ENCODE peak calls at places on chromosomes 12 and 14, in nine cellular contexts. U is HCT116, J is esophagus squamous epithelium, K is heart left ventricle, D is tibial nerve, H is IMR-90, W is H1, S is transverse colon, F is A549. Y is an unnamed sample.

GRCh38 chr12:131591714-131592709 is 118.9 kb upstream of the SFSWAP start:
- DNase-seq in K (no peak), S (no peak), J (no peak), U (no peak), F (no peak), W (no peak), D (no peak), H (no peak), Y (no peak)

GRCh38 chr14:35944847-35945246 is 118.7 kb downstream of the BRMS1L start:
- DNase-seq in D (no peak), H (no peak), S (peak; percentile 26), W (peak; percentile 67), J (no peak), U (peak; percentile 64), F (peak; percentile 56), K (no peak), Y (no peak)

GRCh38 chr14:94411638-94412037 is 23.2 kb upstream of the SERPINA1 start:
- DNase-seq in S (peak; percentile 25), F (no peak), U (no peak), J (no peak), H (no peak), K (no peak), D (no peak), W (no peak), Y (no peak)

GRCh38 chr14:58639842-58640484 is 2.2 kb downstream of the DACT1 start:
- DNase-seq in D (no peak), F (peak; percentile 65), K (peak; percentile 47), U (peak; percentile 62), S (peak; percentile 56), J (no peak), H (peak; percentile 86), W (no peak), Y (no peak)

GRCh38 chr12:24668563-24668962 is 280.3 kb downstream of the BCAT1 start:
- DNase-seq in K (no peak), D (no peak), F (no peak), H (peak; percentile 44), J (no peak), S (no peak), W (no peak), U (no peak), Y (no peak)

GRCh38 chr12:51922762-51923505 is 15.6 kb downstream of the ACVRL1 start:
- DNase-seq in W (no peak), H (peak; percentile 79), S (peak; percentile 58), J (no peak), F (peak; percentile 22), K (peak; percentile 55), D (no peak), U (no peak), Y (no peak)

GRCh38 chr14:70595443-70596185 is 4.8 kb downstream of the MED6 start:
- DNase-seq in U (no peak), H (peak; percentile 48), D (no peak), J (no peak), S (no peak), W (no peak), F (peak; percentile 8), K (no peak), Y (peak; percentile 9)

GRCh38 chr14:88983755-88984154 is 159.3 kb downstream of the TTC8 start:
- DNase-seq in H (peak; percentile 97), S (no peak), U (no peak), J (no peak), K (no peak), D (no peak), W (no peak), F (peak; percentile 88), Y (peak; percentile 6)

GRCh38 chr14:93956514-93957332 is 19.6 kb downstream of the ASB2 start:
- DNase-seq in U (no peak), S (peak; percentile 50), F (no peak), H (no peak), D (no peak), W (no peak), K (peak; percentile 63), J (no peak), Y (no peak)

DNA sequence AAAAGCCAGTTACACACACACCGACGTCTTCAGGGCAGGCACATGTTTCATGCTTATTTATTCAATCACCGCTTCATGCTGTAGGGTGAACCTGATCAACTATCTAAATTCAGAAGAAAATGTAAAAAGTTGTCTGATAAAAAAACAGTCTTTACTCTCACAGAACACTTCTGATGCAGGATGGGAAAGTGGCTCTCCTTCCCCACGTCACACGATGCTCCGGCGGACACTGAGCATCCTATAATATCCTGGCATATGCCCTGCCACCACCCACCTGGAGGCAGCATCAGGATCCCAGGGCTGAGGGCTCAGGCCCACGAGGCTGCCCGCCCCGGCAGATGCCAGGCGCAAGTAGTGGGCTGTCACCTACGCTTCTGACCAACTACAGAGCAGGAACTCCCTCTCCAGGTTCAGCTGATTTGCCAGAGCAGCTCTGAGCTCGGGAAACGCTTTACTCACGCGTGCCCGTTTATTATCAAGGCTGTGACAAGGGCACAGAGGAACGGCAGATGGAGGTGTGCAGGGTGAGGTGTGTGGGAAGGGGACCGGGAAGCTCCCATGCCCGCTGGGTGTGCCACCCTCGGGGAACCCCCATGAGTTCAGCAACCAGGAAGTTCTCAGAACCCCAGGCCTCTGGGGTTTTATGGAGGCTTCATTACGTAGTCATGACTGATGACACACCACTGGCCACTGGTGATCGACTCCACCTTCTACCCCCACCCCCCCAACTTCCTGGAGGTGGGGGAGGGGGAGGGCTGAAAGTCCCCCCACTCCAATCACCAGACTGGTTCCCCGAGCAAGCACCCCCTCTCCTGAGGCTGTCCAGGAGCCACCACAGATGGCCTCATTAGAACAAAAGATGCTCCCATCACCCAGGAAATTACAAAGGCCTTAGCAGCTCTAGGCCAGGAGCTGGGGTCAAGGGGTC is 32.1 kb downstream of the SLC15A4 start:
- DNase-seq in K (peak; percentile 13), D (no peak), J (no peak), S (peak; percentile 23), W (no peak), H (peak; percentile 13), U (no peak), F (no peak), Y (no peak)
- TF ChIP-seq POLR2A in K (no peak), D (no peak), J (no peak), S (no peak), W (no peak), H (no peak), U (no peak), F (no peak), Y (no peak)

GRCh38 chr12:52980773-52981423 is 25.4 kb upstream of the EIF4B start:
- DNase-seq in H (peak; percentile 88), F (peak; percentile 97), J (peak; percentile 22), W (peak; percentile 88), D (peak; percentile 70), S (peak; percentile 93), U (peak; percentile 98), K (peak; percentile 87), Y (peak; percentile 65)
- TF ChIP-seq POLR2A in H (peak; percentile 53), F (no peak), J (no peak), W (no peak), D (no peak), S (no peak), U (no peak), K (no peak), Y (no peak)

DNA sequence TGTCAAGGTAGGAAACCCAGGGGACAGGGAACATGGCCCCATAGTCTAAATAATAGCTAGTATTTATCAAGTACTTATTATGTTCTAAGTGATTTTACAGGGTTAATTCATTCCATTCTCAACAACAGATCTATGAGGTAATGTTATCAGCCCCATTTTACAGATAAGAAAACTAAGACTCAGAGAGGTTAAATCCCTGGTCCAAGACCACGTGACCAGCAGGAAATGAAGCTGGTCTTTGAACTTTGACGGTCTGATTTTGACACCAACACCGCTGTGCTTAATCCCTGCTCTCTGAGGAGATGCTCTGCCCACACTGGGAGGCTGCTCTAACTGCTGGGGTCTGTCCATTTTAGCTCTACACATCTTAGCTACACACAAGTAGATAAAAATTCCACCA is 253.5 kb downstream of the SPTSSA start:
- DNase-seq in F (no peak), D (no peak), J (no peak), W (no peak), H (no peak), U (no peak), K (no peak), S (no peak), Y (no peak)
- TF ChIP-seq POLR2A in F (no peak), D (no peak), J (no peak), W (no peak), H (no peak), U (no peak), K (no peak), S (no peak), Y (no peak)

GRCh38 chr14:23352506-23353432 is at the start of gene SLC22A17:
- DNase-seq in S (peak; percentile 69), H (peak; percentile 92), J (no peak), K (peak; percentile 81), F (peak; percentile 65), W (peak; percentile 86), D (peak; percentile 65), U (peak; percentile 13), Y (peak; percentile 41)
- TF ChIP-seq POLR2A in S (peak; percentile 37), H (peak; percentile 88), J (no peak), K (no peak), F (peak; percentile 84), W (peak; percentile 36), D (peak; percentile 82), U (no peak), Y (peak; percentile 74)

GRCh38 chr12:63151061-63151897 is at the start of gene AVPR1A:
- DNase-seq in S (no peak), F (peak; percentile 6), W (peak; percentile 67), K (peak; percentile 49), H (no peak), J (no peak), D (no peak), U (no peak), Y (no peak)
- TF ChIP-seq POLR2A in S (no peak), F (no peak), W (no peak), K (no peak), H (no peak), J (no peak), D (no peak), U (no peak), Y (no peak)

GRCh38 chr14:49582211-49582977 is 3.8 kb downstream of the RPS29 start:
- DNase-seq in H (no peak), W (no peak), K (no peak), F (no peak), D (no peak), S (no peak), U (no peak), J (no peak), Y (no peak)
- TF ChIP-seq POLR2A in H (no peak), W (peak; percentile 83), K (no peak), F (no peak), D (no peak), S (no peak), U (peak; percentile 10), J (no peak), Y (no peak)

GRCh38 chr12:46210835-46211439 is 57.9 kb downstream of the SLC38A1 start:
- DNase-seq in S (no peak), H (no peak), J (no peak), D (no peak), K (no peak), W (no peak), F (no peak), U (no peak), Y (no peak)

GRCh38 chr12:46209165-46209564 is 59.7 kb downstream of the SLC38A1 start:
- DNase-seq in D (no peak), S (no peak), H (peak; percentile 51), U (no peak), W (no peak), J (no peak), K (no peak), F (no peak), Y (no peak)

GRCh38 chr12:46208370-46208769 is 60.5 kb downstream of the SLC38A1 start:
- DNase-seq in S (no peak), K (no peak), H (no peak), W (no peak), D (no peak), J (no peak), F (no peak), U (no peak), Y (no peak)

GRCh38 chr12:46212108-46212982 is 56.5 kb downstream of the SLC38A1 start:
- DNase-seq in D (no peak), W (no peak), S (no peak), U (no peak), H (no peak), F (no peak), K (no peak), J (no peak), Y (no peak)

GRCh38 chr12:46209914-46210834 is 58.7 kb downstream of the SLC38A1 start:
- DNase-seq in W (no peak), H (no peak), J (no peak), S (peak; percentile 59), K (peak; percentile 40), D (no peak), F (no peak), U (no peak), Y (no peak)
- TF ChIP-seq POLR2A in W (no peak), H (no peak), J (no peak), S (no peak), K (no peak), D (no peak), F (no peak), U (no peak), Y (no peak)

Y was measured in H54.